ENCODE peak calls at places on chromosomes 6 and 20, in five cellular contexts. E, D, I, M and W are unnamed samples.

GRCh38 chr6:75750925-75751324 is 1.9 kb downstream of the MYO6 start:
- DNase-seq in E (no peak), D (no peak), I (no peak), M (no peak), W (no peak)

GRCh38 chr6:39933669-39934059 is 598 bp downstream of the MOCS1 start:
- DNase-seq in E (no peak), D (no peak), I (no peak), M (no peak), W (no peak)

GRCh38 chr20:2164966-2165365 is 63.3 kb downstream of the STK35 start:
- DNase-seq in E (no peak), D (no peak), I (no peak), M (no peak), W (no peak)

GRCh38 chr6:45892696-45893095 is 123.0 kb downstream of the CLIC5 start:
- DNase-seq in E (no peak), D (no peak), I (no peak), M (no peak), W (no peak)

GRCh38 chr20:47778398-47779354 is 6.6 kb downstream of the SULF2 start:
- DNase-seq in E (no peak), D (no peak), I (no peak), M (no peak), W (no peak)

GRCh38 chr20:46202758-46203509 is 84.8 kb downstream of the CD40 start:
- DNase-seq in E (no peak), D (no peak), I (no peak), M (no peak), W (no peak)

GRCh38 chr20:2937902-2938301 is 64.6 kb downstream of the PTPRA start:
- DNase-seq in E (no peak), D (no peak), I (no peak), M (no peak), W (no peak)

GRCh38 chr6:138914701-138915100 is 73.4 kb downstream of the REPS1 start:
- DNase-seq in E (no peak), D (no peak), I (no peak), M (no peak), W (no peak)

GRCh38 chr20:62368629-62369507 is 1.8 kb upstream of the LAMA5 start:
- DNase-seq in E (peak), D (no peak), I (peak), M (peak), W (no peak)

GRCh38 chr20:63100401-63100925 is 93.7 kb upstream of the BHLHE23 start:
- DNase-seq in E (no peak), D (no peak), I (no peak), M (peak), W (no peak)

GRCh38 chr6:157368359-157369049 is 12.5 kb upstream of the ZDHHC14 start:
- DNase-seq in E (no peak), D (no peak), I (no peak), M (no peak), W (no peak)

GRCh38 chr6:26116267-26116666 is 29.0 kb downstream of the HFE start:
- DNase-seq in E (no peak), D (no peak), I (no peak), M (no peak), W (no peak)

GRCh38 chr20:33370296-33370695 is 31.0 kb downstream of the CDK5RAP1 start:
- DNase-seq in E (no peak), D (no peak), I (no peak), M (no peak), W (no peak)

GRCh38 chr6:13614126-13614925 is 809 bp upstream of the NOL7 start:
- DNase-seq in E (no peak), D (no peak), I (peak), M (peak), W (no peak)

GRCh38 chr6:26045046-26045938 is 41.9 kb upstream of the HFE start:
- DNase-seq in E (peak), D (peak), I (peak), M (peak), W (peak)

GRCh38 chr6:36079596-36079995 is 50.7 kb upstream of the MAPK13 start:
- DNase-seq in E (no peak), D (no peak), I (no peak), M (no peak), W (no peak)

GRCh38 chr20:36541227-36542018 is at the start of gene MYL9:
- DNase-seq in E (peak), D (peak), I (peak), M (peak), W (no peak)

GRCh38 chr20:19497064-19497463 is 261.0 kb upstream of the RIN2 start:
- DNase-seq in E (peak), D (no peak), I (no peak), M (no peak), W (peak)

GRCh38 chr6:44494011-44494501 is 106.5 kb downstream of the CDC5L start:
- DNase-seq in E (peak), D (peak), I (peak), M (no peak), W (no peak)

GRCh38 chr6:168333039-168333438 is 13.5 kb upstream of the DACT2 start:
- DNase-seq in E (no peak), D (no peak), I (no peak), M (no peak), W (no peak)

GRCh38 chr20:7856756-7857155 is 83.5 kb downstream of the HAO1 start:
- DNase-seq in E (peak), D (no peak), I (peak), M (no peak), W (peak)

GRCh38 chr6:73728548-73729205 is 32.7 kb downstream of the CD109 start:
- DNase-seq in E (no peak), D (no peak), I (no peak), M (no peak), W (no peak)

GRCh38 chr6:36674942-36675341 is 3.6 kb upstream of the CDKN1A start:
- DNase-seq in E (no peak), D (no peak), I (no peak), M (no peak), W (no peak)

GRCh38 chr20:3248167-3248992 is 9.4 kb upstream of the SLC4A11 start:
- DNase-seq in E (peak), D (no peak), I (peak), M (no peak), W (no peak)

GRCh38 chr6:44226368-44227137 is 3.2 kb downstream of the SLC29A1 start:
- DNase-seq in E (no peak), D (no peak), I (no peak), M (peak), W (no peak)

GRCh38 chr20:46330072-46330763 is 21.9 kb upstream of the CDH22 start:
- DNase-seq in E (no peak), D (no peak), I (no peak), M (no peak), W (no peak)

GRCh38 chr6:37607949-37608348 is 89.7 kb downstream of the MDGA1 start:
- DNase-seq in E (peak), D (peak), I (peak), M (no peak), W (no peak)

GRCh38 chr20:38935967-38936407 is 9.8 kb downstream of the FAM83D start:
- DNase-seq in E (no peak), D (no peak), I (no peak), M (no peak), W (no peak)

GRCh38 chr6:39217177-39217864 is 12.0 kb downstream of the KCNK5 start:
- DNase-seq in E (no peak), D (no peak), I (no peak), M (no peak), W (no peak)

GRCh38 chr6:52360601-52361346 is 1.2 kb upstream of the PAQR8 start:
- DNase-seq in E (no peak), D (no peak), I (no peak), M (no peak), W (no peak)

GRCh38 chr20:2652724-2653510 is 485 bp downstream of the NOP56 start:
- DNase-seq in E (peak), D (no peak), I (no peak), M (no peak), W (no peak)

GRCh38 chr6:96542702-96543101 is 20.2 kb upstream of the FHL5 start:
- DNase-seq in E (no peak), D (no peak), I (peak), M (no peak), W (no peak)

GRCh38 chr6:100456178-100456880 is 8.4 kb downstream of the SIM1 start:
- DNase-seq in E (peak), D (no peak), I (no peak), M (no peak), W (no peak)

GRCh38 chr20:14142171-14142570 is 146.9 kb downstream of the MACROD2 start:
- DNase-seq in E (peak), D (peak), I (peak), M (no peak), W (peak)

GRCh38 chr20:402496-402885 is 5.6 kb upstream of the RBCK1 start:
- DNase-seq in E (no peak), D (no peak), I (no peak), M (no peak), W (no peak)

GRCh38 chr20:31708839-31709534 is 13.7 kb downstream of the BCL2L1 start:
- DNase-seq in E (no peak), D (no peak), I (no peak), M (peak), W (no peak)

GRCh38 chr6:113837170-113837569 is 20.0 kb upstream of the MARCKS start:
- DNase-seq in E (no peak), D (no peak), I (no peak), M (no peak), W (no peak)

GRCh38 chr6:1416820-1417219 is 27.4 kb downstream of the FOXF2 start:
- DNase-seq in E (no peak), D (no peak), I (no peak), M (no peak), W (no peak)

GRCh38 chr6:1415416-1416063 is 26.2 kb downstream of the FOXF2 start:
- DNase-seq in E (no peak), D (no peak), I (peak), M (no peak), W (no peak)

GRCh38 chr6:1416191-1416764 is 26.9 kb downstream of the FOXF2 start:
- DNase-seq in E (no peak), D (no peak), I (no peak), M (no peak), W (no peak)

GRCh38 chr6:1409774-1410465 is 20.5 kb downstream of the FOXF2 start:
- DNase-seq in E (no peak), D (no peak), I (no peak), M (no peak), W (no peak)

GRCh38 chr6:1412908-1413307 is 23.5 kb downstream of the FOXF2 start:
- DNase-seq in E (no peak), D (no peak), I (no peak), M (no peak), W (no peak)
- TF ChIP-seq CTCF in E (no peak), D (no peak), I (no peak), M (no peak), W (no peak)

DNA sequence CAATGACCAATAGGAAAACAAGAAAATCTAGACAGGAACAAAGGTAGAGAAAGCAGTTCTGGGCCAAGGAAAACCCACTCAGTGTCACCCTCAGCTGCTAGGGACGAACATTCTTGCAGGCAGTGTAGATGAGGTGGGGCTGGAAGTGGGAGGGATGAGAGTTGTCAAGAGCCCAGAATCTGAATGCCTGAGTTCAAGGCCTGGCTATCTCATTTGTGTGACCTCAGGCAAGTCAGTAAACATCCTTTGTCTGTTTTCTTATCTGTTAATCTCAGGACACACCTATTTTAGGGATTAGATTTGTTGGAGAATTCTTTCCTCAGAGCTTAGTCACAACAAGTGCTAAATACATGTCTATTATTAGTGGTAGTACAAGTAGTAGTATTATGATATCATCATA is 50.9 kb upstream of the KIF16B start:
- DNase-seq in E (no peak), D (no peak), I (no peak), M (no peak), W (no peak)
- H3K4me3 ChIP-seq in E (no peak), D (no peak), I (no peak), M (no peak), W (no peak)

GRCh38 chr6:169991031-169991390 is 239.6 kb downstream of the ERMARD start:
- DNase-seq in E (no peak), D (no peak), I (no peak), M (peak), W (no peak)

GRCh38 chr6:169989594-169989993 is 238.2 kb downstream of the ERMARD start:
- DNase-seq in E (no peak), D (no peak), I (no peak), M (no peak), W (no peak)

GRCh38 chr6:169988769-169989550 is 237.5 kb downstream of the ERMARD start:
- DNase-seq in E (no peak), D (no peak), I (no peak), M (peak), W (no peak)

GRCh38 chr6:169991913-169992312 is 240.5 kb downstream of the ERMARD start:
- DNase-seq in E (no peak), D (no peak), I (no peak), M (peak), W (no peak)

DNA sequence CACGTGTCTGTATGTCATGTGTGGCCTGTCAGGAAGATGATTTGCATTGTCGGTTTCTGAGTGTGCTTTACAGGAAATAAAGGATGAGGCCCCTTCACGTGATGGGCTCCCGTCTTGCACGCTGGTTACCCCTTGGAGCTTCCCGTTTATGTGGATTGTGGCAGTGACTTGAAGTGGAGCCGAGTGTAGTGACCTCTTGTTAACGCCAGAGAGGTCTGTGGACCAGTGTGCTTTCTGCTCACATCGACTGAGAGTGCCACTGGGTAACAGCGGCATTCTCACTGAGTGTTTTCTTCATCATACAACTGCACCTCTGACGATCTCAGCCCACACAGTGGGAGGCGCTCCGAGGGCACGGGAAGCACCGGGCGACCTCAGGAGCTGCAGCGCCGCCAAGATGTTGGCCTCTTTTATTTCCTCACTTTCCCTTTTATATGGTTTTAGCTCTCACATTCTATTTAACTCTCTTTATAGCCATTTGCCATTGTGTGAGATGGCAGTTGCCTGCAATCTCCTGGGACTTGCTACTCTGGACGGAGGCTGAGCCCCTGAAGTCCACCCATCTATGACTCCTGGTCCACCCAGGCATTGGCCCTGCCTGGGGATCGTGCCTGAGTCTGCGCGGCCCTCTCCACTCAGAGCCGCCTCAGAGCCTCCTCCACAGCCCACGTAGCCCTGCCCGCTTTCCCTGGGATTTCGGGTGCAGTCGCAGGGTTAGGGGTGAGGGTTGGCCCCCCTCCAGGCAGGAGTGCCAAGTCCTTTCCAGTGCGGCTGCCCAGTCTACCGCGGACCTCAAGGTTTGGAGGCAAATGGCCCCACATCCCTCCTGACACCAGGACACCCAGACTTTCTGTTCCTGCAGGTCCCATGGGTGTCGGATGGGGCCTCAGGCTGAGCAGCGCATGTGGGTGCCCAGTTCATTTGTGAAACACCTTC is 238.9 kb downstream of the ERMARD start:
- DNase-seq in E (no peak), D (no peak), I (no peak), M (peak), W (no peak)
- TF ChIP-seq CTCF in E (no peak), D (no peak), I (no peak), M (no peak), W (no peak)

GRCh38 chr6:137357948-137358266 is 136.3 kb downstream of the OLIG3 start:
- DNase-seq in E (no peak), D (no peak), I (no peak), M (no peak), W (no peak)
- H3K4me3 ChIP-seq in E (no peak), D (no peak), I (no peak), M (no peak), W (no peak)

DNA sequence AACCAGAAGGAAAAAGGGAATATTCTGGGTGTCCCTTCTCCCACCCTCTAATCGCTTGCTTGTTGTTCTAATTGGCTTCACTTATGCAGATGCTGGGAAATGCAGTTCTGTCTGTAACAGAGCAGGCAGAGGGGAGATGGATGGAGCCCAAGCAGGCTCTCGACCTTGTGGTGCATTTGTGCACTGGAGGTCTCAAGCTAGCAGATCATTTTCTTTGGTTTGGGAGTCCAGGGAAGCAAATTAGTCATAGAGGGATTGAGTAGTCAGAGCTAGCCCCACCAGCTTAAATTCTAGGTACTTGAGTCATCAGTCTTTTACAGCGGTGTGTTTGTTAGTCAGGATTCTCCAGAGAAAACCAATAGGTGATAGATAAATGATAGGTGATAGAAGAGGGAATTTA is 234.7 kb upstream of the ECI2 start:
- DNase-seq in E (peak), D (peak), I (peak), M (no peak), W (no peak)
- TF ChIP-seq CTCF in E (no peak), D (peak), I (no peak), M (no peak), W (no peak)

DNA sequence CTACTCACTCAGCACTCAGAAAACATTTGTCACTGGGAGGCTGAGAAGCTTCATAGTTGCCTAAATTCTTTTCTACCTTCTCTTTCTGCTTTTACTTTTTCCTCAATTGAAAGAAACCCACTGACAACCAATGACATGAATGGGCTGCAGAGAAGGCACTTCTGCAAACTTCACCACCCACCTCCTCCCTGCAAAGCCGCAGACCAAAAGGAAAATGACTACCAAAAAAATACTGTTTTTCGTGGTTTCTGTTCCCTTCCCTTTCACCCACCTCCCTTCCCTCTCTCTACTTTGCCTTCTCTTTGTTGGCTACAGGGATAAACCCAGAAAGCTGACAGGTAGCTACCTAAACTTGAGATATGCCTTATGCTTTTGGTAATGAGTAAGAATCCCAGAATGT is 3.2 kb downstream of the GNAS-AS1 start:
- DNase-seq in E (no peak), D (no peak), I (no peak), M (no peak), W (no peak)
- H3K4me3 ChIP-seq in E (no peak), D (no peak), I (no peak), M (no peak), W (no peak)

GRCh38 chr20:54059691-54060364 is 10.6 kb downstream of the BCAS1 start:
- DNase-seq in E (no peak), D (no peak), I (no peak), M (no peak), W (no peak)

GRCh38 chr20:54054516-54054915 is 15.9 kb downstream of the BCAS1 start:
- DNase-seq in E (no peak), D (no peak), I (no peak), M (no peak), W (no peak)

GRCh38 chr20:54058420-54059139 is 11.8 kb downstream of the BCAS1 start:
- DNase-seq in E (no peak), D (no peak), I (no peak), M (no peak), W (no peak)

GRCh38 chr20:54061106-54061881 is 9.1 kb downstream of the BCAS1 start:
- DNase-seq in E (no peak), D (no peak), I (peak), M (no peak), W (no peak)

DNA sequence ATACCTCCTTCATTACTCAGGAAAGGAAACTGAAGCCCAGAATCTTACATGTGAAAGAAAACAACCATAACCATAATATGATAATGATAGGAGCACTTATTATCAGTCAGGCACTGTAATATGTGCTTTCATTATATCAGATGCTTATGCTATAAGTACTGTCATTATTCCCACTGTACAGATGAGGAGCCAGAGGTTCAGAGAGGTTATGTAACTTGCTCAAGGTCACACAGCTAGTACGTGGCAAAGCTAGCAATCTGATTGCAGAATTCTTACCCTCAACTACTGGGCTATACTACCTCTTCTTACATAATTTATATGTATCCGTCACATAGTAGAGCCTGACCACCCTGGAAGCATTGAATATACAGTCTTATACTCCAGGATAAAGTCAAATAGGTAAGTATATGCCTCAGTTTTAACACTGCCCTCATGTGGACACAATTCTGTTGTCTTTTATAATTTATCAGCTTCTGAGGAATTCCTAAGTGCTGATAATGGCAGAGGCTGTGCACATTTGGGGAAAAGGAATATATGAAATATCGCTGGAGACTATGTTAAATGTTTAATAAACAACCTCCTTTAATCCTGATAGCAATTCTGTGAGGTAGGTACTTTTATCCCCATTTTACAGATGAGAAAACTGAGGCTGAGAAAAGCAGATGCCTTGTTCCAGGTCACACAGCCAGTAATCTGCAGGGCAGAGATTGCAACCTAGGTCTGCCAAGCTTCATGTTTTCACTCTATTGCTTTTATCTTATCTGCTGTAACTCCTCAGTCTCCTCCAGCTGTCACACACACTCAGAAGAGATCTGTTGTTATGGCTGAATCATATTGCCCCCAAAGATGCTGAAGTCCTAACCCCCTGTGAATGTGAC is 13.4 kb downstream of the BCAS1 start:
- DNase-seq in E (no peak), D (no peak), I (no peak), M (no peak), W (no peak)
- TF ChIP-seq CTCF in E (no peak), D (no peak), I (no peak), M (no peak), W (no peak)